ENCODE peak calls at places on chromosome 14, in eight cellular contexts. I is RWPE1; P is body of pancreas; T is transverse colon; N is tibial nerve; R is naive thymus-derived CD4-positive, alpha-beta T cell; U is fibroblast of lung; G is upper lobe of right lung. E is an unnamed sample.

GRCh38 chr14:23588884-23589598 is 10.5 kb upstream of the JPH4 start:
- DNase-seq in G (peak; percentile 94), P (peak; percentile 97), R (peak; percentile 79), I (peak; percentile 85), T (peak; percentile 92), U (peak; percentile 80), N (peak; percentile 70), E (peak; percentile 84)

GRCh38 chr14:24095196-24096068 is 1.3 kb downstream of the PCK2 start:
- DNase-seq in T (peak; percentile 92), G (peak; percentile 86), U (no peak), I (no peak), R (no peak), N (peak; percentile 61), P (no peak), E (no peak)

GRCh38 chr14:32110200-32110896 is 33.2 kb downstream of the ARHGAP5 start:
- DNase-seq in P (no peak), U (no peak), T (no peak), R (no peak), I (no peak), G (no peak), N (no peak), E (no peak)

GRCh38 chr14:22478247-22478646 is 110.8 kb downstream of the DAD1 start:
- DNase-seq in U (no peak), I (no peak), P (no peak), R (no peak), G (no peak), N (no peak), T (no peak), E (no peak)

GRCh38 chr14:60775296-60775695 is 40.7 kb downstream of the MNAT1 start:
- DNase-seq in P (no peak), U (peak; percentile 89), R (no peak), G (no peak), T (no peak), N (no peak), I (peak; percentile 55), E (no peak)

GRCh38 chr14:76324133-76324532 is 51.8 kb upstream of the ESRRB start:
- DNase-seq in G (peak; percentile 19), U (no peak), N (no peak), R (no peak), T (no peak), P (no peak), I (no peak), E (no peak)

GRCh38 chr14:35213869-35214387 is 78.3 kb upstream of the PSMA6 start:
- DNase-seq in I (peak; percentile 69), N (no peak), G (no peak), R (no peak), U (peak; percentile 63), T (no peak), P (no peak), E (no peak)

GRCh38 chr14:39102265-39102968 is 618 bp downstream of the SEC23A start:
- DNase-seq in T (peak; percentile 73), U (peak; percentile 47), G (no peak), P (peak; percentile 35), I (peak; percentile 24), R (peak; percentile 8), N (no peak), E (peak; percentile 39)

GRCh38 chr14:58362798-58363412 is 32.8 kb upstream of the TOMM20L start:
- DNase-seq in R (peak; percentile 23), T (no peak), N (no peak), P (no peak), G (no peak), U (peak; percentile 14), I (peak; percentile 26), E (no peak)

GRCh38 chr14:104388011-104388521 is 191.5 kb upstream of the C14orf180 start:
- DNase-seq in I (no peak), R (no peak), G (peak; percentile 58), T (no peak), N (no peak), P (no peak), U (no peak), E (no peak)

GRCh38 chr14:103846008-103846568 is 1.3 kb downstream of the PPP1R13B start:
- DNase-seq in T (no peak), U (no peak), P (no peak), N (no peak), G (no peak), I (no peak), R (no peak), E (no peak)

GRCh38 chr14:63478437-63478852 is 64.7 kb downstream of the PPP2R5E start:
- DNase-seq in R (no peak), I (no peak), T (no peak), G (no peak), U (no peak), N (no peak), P (no peak), E (no peak)
- H3K27ac ChIP-seq in R (no peak overlapping the region), I (no peak overlapping the region), T (peak overlapping the region; percentile 33), G (peak overlapping the region; percentile 24), U (no peak overlapping the region), N (no peak overlapping the region), P (no peak overlapping the region), E (no peak overlapping the region)

DNA sequence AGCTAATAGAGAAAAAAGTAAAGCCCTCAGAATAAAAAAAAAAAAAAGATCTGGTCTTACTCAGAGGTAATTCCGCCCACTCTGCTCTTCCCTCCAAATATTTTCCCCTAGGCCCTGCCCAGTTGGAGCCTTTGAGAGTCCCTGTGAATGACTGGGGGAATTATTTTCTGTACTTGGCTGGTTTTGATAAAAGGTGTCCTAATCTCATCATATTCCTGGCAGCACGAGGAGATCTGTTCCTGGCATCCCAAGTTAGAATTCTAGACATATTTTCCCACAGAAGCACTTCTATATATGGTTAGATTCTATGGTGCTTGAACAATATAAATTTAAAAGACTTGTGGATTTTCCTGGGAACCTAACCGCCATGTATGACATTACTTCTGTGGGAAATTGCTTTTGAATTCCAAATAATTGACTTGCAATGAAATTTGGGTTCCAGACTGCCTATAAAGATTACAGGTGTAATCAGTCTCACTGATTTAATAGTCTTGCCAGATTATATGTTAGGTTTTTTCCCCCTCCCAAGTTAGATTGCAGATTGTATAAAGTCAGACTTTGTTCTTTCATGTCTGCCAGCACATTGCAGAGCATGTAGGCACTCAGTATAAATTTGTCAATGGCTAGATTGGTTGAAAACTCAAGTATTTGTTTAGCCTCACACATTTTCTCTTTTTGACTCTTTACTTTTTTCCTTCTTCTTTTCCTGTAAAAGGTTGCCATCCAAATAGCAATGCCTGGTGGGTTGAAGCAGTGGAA is 12.3 kb downstream of the GPX2 start:
- DNase-seq in R (no peak), T (no peak), N (no peak), P (no peak), G (no peak), U (peak; percentile 60), I (no peak), E (no peak)
- H3K27ac ChIP-seq in R (peak overlapping the region; percentile 67), T (peak overlapping the region; percentile 56), N (no peak overlapping the region), P (peak overlapping the region; percentile 22), G (no peak overlapping the region), U (no peak overlapping the region), I (no peak overlapping the region), E (no peak overlapping the region)

GRCh38 chr14:40347675-40348074 is 915.4 kb upstream of the FBXO33 start:
- DNase-seq in U (no peak), R (no peak), N (no peak), T (no peak), P (no peak), G (no peak), I (no peak), E (no peak)
- H3K27ac ChIP-seq in U (no peak overlapping the region), R (no peak overlapping the region), N (no peak overlapping the region), T (no peak overlapping the region), P (no peak overlapping the region), G (no peak overlapping the region), I (no peak overlapping the region), E (no peak overlapping the region)

GRCh38 chr14:54629635-54630360 is 62.9 kb downstream of the SAMD4A start:
- DNase-seq in P (no peak), T (no peak), I (no peak), N (no peak), R (peak; percentile 10), U (no peak), G (no peak), E (no peak)

GRCh38 chr14:54629183-54629582 is 62.3 kb downstream of the SAMD4A start:
- DNase-seq in T (no peak), N (no peak), I (no peak), P (no peak), R (no peak), G (no peak), U (no peak), E (no peak)

GRCh38 chr14:54633076-54633475 is 66.1 kb downstream of the SAMD4A start:
- DNase-seq in I (no peak), U (no peak), T (no peak), G (no peak), P (no peak), R (no peak), N (no peak), E (no peak)

GRCh38 chr14:54632452-54632851 is 65.5 kb downstream of the SAMD4A start:
- DNase-seq in P (no peak), U (no peak), T (no peak), R (no peak), I (no peak), N (no peak), G (no peak), E (no peak)

GRCh38 chr14:54631016-54631415 is 64.1 kb downstream of the SAMD4A start:
- DNase-seq in G (no peak), T (no peak), R (no peak), P (no peak), U (no peak), I (no peak), N (no peak), E (no peak)
- H3K27ac ChIP-seq in G (no peak overlapping the region), T (no peak overlapping the region), R (no peak overlapping the region), P (no peak overlapping the region), U (no peak overlapping the region), I (no peak overlapping the region), N (no peak overlapping the region), E (no peak overlapping the region)

GRCh38 chr14:74610866-74611671 is 968 bp downstream of the LTBP2 start:
- DNase-seq in I (no peak), N (no peak), R (no peak), U (peak; percentile 54), G (no peak), P (no peak), T (no peak), E (no peak)
- H3K27ac ChIP-seq in I (peak overlapping the region; percentile 84), N (peak overlapping the region; percentile 1), R (no peak overlapping the region), U (peak overlapping the region; percentile 79), G (peak overlapping the region; percentile 58), P (no peak overlapping the region), T (peak overlapping the region; percentile 46), E (no peak overlapping the region)

DNA sequence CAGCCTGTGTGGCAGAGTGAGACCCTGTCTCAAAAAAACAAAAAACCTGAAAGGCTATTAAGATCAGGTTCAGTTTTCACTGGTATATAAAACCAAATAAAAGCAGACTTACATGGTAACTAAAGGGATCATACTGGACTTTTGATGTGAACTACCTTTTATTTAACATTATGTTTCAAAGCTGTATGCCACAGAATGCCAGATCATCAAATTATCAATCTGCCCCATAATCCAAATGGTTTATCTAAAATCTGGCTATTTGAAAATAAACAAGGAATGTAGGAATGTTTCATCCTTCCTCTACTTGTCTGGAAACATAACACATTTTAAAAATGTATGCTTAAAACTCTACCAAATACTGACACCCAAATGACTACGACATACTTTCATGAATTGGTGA is 14.2 kb downstream of the NID2 start:
- DNase-seq in T (no peak), I (no peak), U (no peak), N (no peak), P (no peak), G (no peak), R (no peak), E (no peak)
- H3K27ac ChIP-seq in T (no peak overlapping the region), I (no peak overlapping the region), U (no peak overlapping the region), N (no peak overlapping the region), P (no peak overlapping the region), G (no peak overlapping the region), R (no peak overlapping the region), E (no peak overlapping the region)

E was measured in substantia nigra.